ENCODE peak calls at places on chromosomes 5 and 9, in ten cellular contexts. N, G, B, H, V, S, K, A, L and W are unnamed samples.

GRCh38 chr5:475704-476101 is 32.7 kb downstream of the EXOC3 start:
- DNase-seq in V (peak), H (no peak), G (no peak), S (peak), K (no peak), A (no peak), N (no peak), B (no peak), L (no peak), W (no peak)

GRCh38 chr5:81091199-81091598 is 131.0 kb downstream of the RASGRF2 start:
- DNase-seq in S (no peak), G (no peak), A (no peak), V (no peak), K (no peak), H (no peak), N (no peak), B (no peak), L (no peak), W (no peak)

GRCh38 chr5:157672976-157673375 is 1.6 kb downstream of the C5orf52 start:
- DNase-seq in V (no peak), G (no peak), K (no peak), H (no peak), N (no peak), A (no peak), S (no peak), L (no peak), B (no peak), W (no peak)

GRCh38 chr5:132530946-132531345 is 12.4 kb downstream of the IL5 start:
- DNase-seq in H (no peak), K (no peak), L (no peak), V (no peak), A (no peak), G (no peak), B (no peak), S (no peak), N (no peak), W (no peak)

GRCh38 chr9:123421211-123421585 is 65.2 kb downstream of the CRB2 start:
- DNase-seq in S (no peak), A (no peak), H (no peak), V (no peak), K (no peak), L (no peak), G (no peak), N (no peak), B (no peak), W (no peak)

GRCh38 chr5:117454716-117455212 is 880.1 kb upstream of the SEMA6A start:
- DNase-seq in G (peak), N (peak), L (peak), V (no peak), K (peak), H (peak), B (peak), S (peak), A (peak), W (peak)

GRCh38 chr9:106286249-106286648 is 576.7 kb upstream of the ZNF462 start:
- DNase-seq in L (peak), N (no peak), A (peak), K (no peak), H (peak), S (no peak), B (peak), V (no peak), G (no peak), W (peak)

GRCh38 chr9:126131066-126132010 is 195.3 kb upstream of the MVB12B start:
- DNase-seq in L (no peak), G (no peak), S (no peak), B (no peak), N (no peak), V (no peak), K (no peak), A (no peak), H (no peak), W (no peak)

GRCh38 chr5:11525020-11525419 is 379.2 kb downstream of the CTNND2 start:
- DNase-seq in N (no peak), B (no peak), L (peak), A (no peak), G (no peak), H (no peak), V (no peak), K (no peak), S (no peak), W (no peak)

GRCh38 chr5:137186759-137187461 is 312.2 kb downstream of the SPOCK1 start:
- DNase-seq in S (no peak), G (peak), K (no peak), L (no peak), H (no peak), V (no peak), A (no peak), B (peak), N (no peak), W (no peak)

GRCh38 chr9:130963337-130963908 is 24.4 kb upstream of the FIBCD1 start:
- DNase-seq in S (no peak), B (no peak), K (no peak), A (no peak), N (no peak), G (no peak), V (no peak), L (no peak), H (no peak), W (no peak)

GRCh38 chr5:80852331-80853245 is 107.6 kb upstream of the RASGRF2 start:
- DNase-seq in B (peak), G (no peak), V (no peak), S (no peak), A (no peak), N (no peak), H (no peak), L (no peak), K (no peak), W (peak)

GRCh38 chr9:119185298-119185697 is 183.9 kb downstream of the BRINP1 start:
- DNase-seq in H (no peak), K (no peak), G (peak), B (no peak), V (no peak), L (no peak), A (no peak), S (no peak), N (no peak), W (no peak)

GRCh38 chr9:131524578-131525315 is 6.3 kb downstream of the UCK1 start:
- DNase-seq in H (peak), N (no peak), V (no peak), K (no peak), G (peak), A (no peak), L (no peak), B (no peak), S (no peak), W (no peak)

GRCh38 chr9:36218411-36218901 is 27.7 kb downstream of the CLTA start:
- DNase-seq in K (no peak), B (no peak), V (no peak), S (no peak), G (no peak), A (no peak), H (no peak), N (no peak), L (no peak), W (no peak)

GRCh38 chr5:87121315-87122170 is 146.1 kb upstream of the RASA1 start:
- DNase-seq in H (peak), L (no peak), G (peak), S (no peak), B (peak), N (peak), K (peak), A (no peak), V (no peak), W (peak)

GRCh38 chr5:80987078-80987766 is 27.1 kb downstream of the RASGRF2 start:
- DNase-seq in K (no peak), L (no peak), G (no peak), S (no peak), B (no peak), V (no peak), N (no peak), A (no peak), H (peak), W (no peak)

GRCh38 chr9:99085949-99086948 is 18.7 kb upstream of the TGFBR1 start:
- DNase-seq in V (no peak), H (peak), N (no peak), K (no peak), A (no peak), B (peak), G (peak), S (no peak), L (no peak), W (no peak)

GRCh38 chr9:108033976-108034964 is 544.7 kb upstream of the KLF4 start:
- DNase-seq in K (no peak), A (no peak), L (no peak), S (no peak), B (peak), V (no peak), N (no peak), H (peak), G (peak), W (no peak)

GRCh38 chr5:40442346-40442745 is 237.4 kb upstream of the PTGER4 start:
- DNase-seq in B (peak), L (no peak), H (peak), N (no peak), G (peak), A (no peak), S (no peak), V (no peak), K (peak), W (no peak)

GRCh38 chr5:138466900-138467710 is 1.8 kb downstream of the EGR1 start:
- DNase-seq in L (no peak), H (peak), V (no peak), B (no peak), N (no peak), S (no peak), G (peak), A (no peak), K (no peak), W (no peak)
- H3K4me3 ChIP-seq in L (peak), H (peak), V (peak), B (peak), N (no peak), S (peak), G (peak), A (peak), K (peak), W (no peak)

DNA sequence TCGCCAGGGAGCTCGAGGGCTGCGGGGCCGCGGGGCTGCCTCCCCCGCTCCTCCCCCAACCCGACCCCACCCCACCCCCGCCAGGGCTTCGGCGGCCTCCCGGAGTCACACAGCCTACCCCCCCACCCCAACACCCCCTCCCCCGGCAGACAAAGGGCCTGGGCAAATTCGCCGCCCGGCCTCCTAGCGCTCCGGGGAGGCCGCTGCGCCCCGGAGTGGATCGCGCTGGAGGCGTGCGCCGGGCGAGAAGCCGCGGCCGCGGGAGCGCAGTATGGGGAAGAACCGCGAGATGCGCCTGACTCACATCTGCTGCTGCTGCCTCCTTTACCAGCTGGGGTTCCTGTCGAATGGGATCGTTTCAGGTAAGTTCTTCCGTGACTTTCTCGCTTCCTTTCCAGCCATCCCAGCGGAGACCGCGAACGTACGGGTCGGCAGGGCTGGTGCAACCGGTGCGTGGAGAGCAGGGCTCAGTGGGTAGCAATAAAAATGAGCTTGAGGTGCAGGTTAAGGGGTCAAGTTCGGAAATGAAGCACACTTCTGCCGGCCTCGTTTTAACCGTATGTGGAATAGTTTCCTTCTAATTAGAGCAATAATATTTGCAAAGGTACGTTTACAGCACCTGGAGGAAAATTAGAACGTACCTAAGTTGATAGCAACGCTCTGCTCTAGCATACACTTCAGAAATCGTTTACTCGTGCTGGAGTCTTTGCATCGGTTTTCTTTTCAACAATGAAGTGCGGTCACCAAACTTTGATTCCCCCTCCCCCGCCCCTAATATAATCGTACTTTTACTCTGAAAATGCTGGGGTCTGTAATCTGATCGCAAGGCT is at the start of gene ADAMTS19:
- DNase-seq in H (peak), A (peak), V (peak), G (peak), L (peak), B (peak), S (peak), N (no peak), K (no peak), W (peak)
- H3K4me3 ChIP-seq in H (peak), A (peak), V (peak), G (peak), L (peak), B (peak), S (peak), N (no peak), K (no peak), W (peak)

GRCh38 chr5:96838483-96839395 is 31.0 kb upstream of the ERAP1 start:
- DNase-seq in B (no peak), N (no peak), A (no peak), H (no peak), S (no peak), G (no peak), L (no peak), K (no peak), V (no peak), W (no peak)
- H3K4me3 ChIP-seq in B (no peak), N (no peak), A (no peak), H (no peak), S (no peak), G (no peak), L (no peak), K (no peak), V (no peak), W (no peak)

DNA sequence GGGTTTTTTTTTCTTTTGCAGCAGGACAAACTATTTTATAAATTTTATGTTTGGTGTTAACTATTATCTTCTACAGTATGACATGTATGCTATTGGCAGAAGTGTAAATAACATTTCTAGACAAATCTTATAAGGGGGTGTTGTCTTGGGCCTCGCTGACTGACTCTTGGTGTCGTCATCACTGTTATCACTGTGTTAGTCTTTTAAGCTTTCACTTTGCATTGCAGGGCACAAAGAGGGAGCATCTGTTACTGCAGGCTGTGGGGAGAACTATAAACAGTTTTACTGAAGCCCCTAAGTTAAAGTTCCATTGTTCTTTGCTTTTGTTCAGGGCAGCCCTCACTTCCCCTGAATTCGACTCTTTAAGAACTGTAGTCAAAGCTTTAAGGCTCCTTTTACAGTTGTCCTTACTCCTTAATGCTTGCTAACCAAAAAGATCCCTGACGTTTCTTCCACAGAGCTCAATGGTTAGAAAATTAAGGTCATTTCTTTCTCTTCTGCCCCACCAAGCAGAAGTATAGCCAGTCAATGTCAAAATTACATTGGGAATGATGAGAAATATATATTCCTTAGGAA is 605.0 kb downstream of the RAB3C start:
- DNase-seq in B (no peak), K (no peak), H (peak), L (peak), N (no peak), A (no peak), G (peak), S (no peak), V (no peak), W (no peak)
- H3K4me3 ChIP-seq in B (no peak), K (no peak), H (peak), L (no peak), N (no peak), A (no peak), G (peak), S (no peak), V (no peak), W (no peak)

GRCh38 chr5:122183098-122183794 is 53.9 kb downstream of the ZNF474 start:
- DNase-seq in B (peak), L (no peak), V (peak), H (peak), K (no peak), G (peak), N (no peak), A (no peak), S (peak), W (no peak)
- H3K4me3 ChIP-seq in B (peak), L (no peak), V (no peak), H (no peak), K (no peak), G (peak), N (no peak), A (no peak), S (no peak), W (no peak)

GRCh38 chr5:139079969-139080368 is 118.2 kb downstream of the SIL1 start:
- DNase-seq in G (no peak), L (no peak), K (no peak), H (no peak), S (no peak), V (no peak), A (no peak), B (no peak), N (no peak), W (no peak)

GRCh38 chr5:139075066-139076050 is 122.8 kb downstream of the SIL1 start:
- DNase-seq in G (peak), L (no peak), B (no peak), A (no peak), H (no peak), K (no peak), N (no peak), S (no peak), V (no peak), W (no peak)

GRCh38 chr5:139078345-139078744 is 119.8 kb downstream of the SIL1 start:
- DNase-seq in V (no peak), K (no peak), B (no peak), L (peak), G (no peak), H (no peak), A (no peak), S (no peak), N (no peak), W (peak)

GRCh38 chr5:139077899-139078298 is 120.3 kb downstream of the SIL1 start:
- DNase-seq in S (no peak), K (no peak), L (no peak), G (no peak), A (no peak), V (no peak), B (no peak), N (no peak), H (no peak), W (no peak)

GRCh38 chr5:139076117-139076516 is 122.1 kb downstream of the SIL1 start:
- DNase-seq in A (no peak), B (no peak), G (no peak), L (no peak), K (no peak), V (no peak), S (no peak), N (no peak), H (no peak), W (no peak)
- H3K4me3 ChIP-seq in A (no peak), B (no peak), G (no peak), L (no peak), K (no peak), V (no peak), S (no peak), N (no peak), H (no peak), W (no peak)

DNA sequence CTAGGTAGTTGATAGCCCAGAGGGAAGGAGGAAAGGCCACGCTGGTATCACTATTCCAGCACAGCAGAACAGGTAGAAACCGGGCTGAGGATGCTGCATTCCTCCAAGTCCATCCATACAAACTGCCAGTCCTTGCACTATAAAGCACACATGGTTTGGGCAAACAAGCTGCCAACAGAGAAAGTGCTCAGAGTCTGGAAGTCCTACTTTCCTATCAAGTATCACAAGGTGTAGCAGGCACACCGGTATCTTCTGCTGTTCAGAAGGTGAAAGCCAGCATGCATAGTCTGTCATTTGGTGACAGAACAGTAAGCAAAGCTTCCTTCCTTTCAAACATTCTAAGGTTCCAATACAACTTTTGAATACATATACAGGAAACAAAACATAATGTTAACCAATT is 14.9 kb downstream of the DIAPH1 start:
- DNase-seq in H (no peak), V (no peak), L (peak), S (no peak), N (no peak), K (no peak), B (no peak), A (no peak), G (no peak), W (no peak)
- H3K4me3 ChIP-seq in H (no peak), V (no peak), L (no peak), S (no peak), N (no peak), K (peak), B (no peak), A (no peak), G (peak), W (peak)